ENCODE peak calls at places on chromosomes 1 and 21, in nine cellular contexts. O is IMR-90, X is psoas muscle, Z is choroid plexus epithelial cell, T is neural crest cell, J is A549, S is fibroblast of lung, M is heart left ventricle, P is epithelial cell of esophagus. V is an unnamed sample.
A peak's percentile ranks its signal among the peaks of the same experiment; 100 is the strongest.

GRCh38 chr1:78950801-78951200 is 55.7 kb downstream of the ADGRL4 start:
- DNase-seq in T (no peak), S (peak; percentile 15), M (no peak), X (no peak), Z (peak; percentile 24), J (no peak), O (peak; percentile 6), P (no peak), V (no peak)

GRCh38 chr1:77673716-77674355 is 8.6 kb downstream of the ZZZ3 start:
- DNase-seq in S (peak; percentile 25), Z (no peak), P (no peak), J (no peak), T (no peak), X (no peak), O (peak; percentile 4), M (no peak), V (no peak)

GRCh38 chr1:205343431-205344009 is 13.2 kb downstream of the KLHDC8A start:
- DNase-seq in J (peak; percentile 69), T (peak; percentile 49), X (no peak), M (no peak), P (no peak), Z (no peak), O (no peak), S (no peak), V (no peak)

GRCh38 chr1:212721388-212722247 is 22.0 kb upstream of the BATF3 start:
- DNase-seq in O (peak; percentile 84), M (no peak), J (peak; percentile 55), X (no peak), Z (peak; percentile 60), T (no peak), P (peak; percentile 70), S (peak; percentile 89), V (no peak)

GRCh38 chr1:182087951-182088350 is 26.4 kb upstream of the ZNF648 start:
- DNase-seq in Z (no peak), T (no peak), J (no peak), X (no peak), M (no peak), O (no peak), S (no peak), P (peak; percentile 93), V (no peak)

GRCh38 chr1:211259596-211260126 is 495 bp downstream of the RCOR3 start:
- DNase-seq in Z (peak; percentile 67), S (no peak), P (no peak), O (no peak), X (peak; percentile 72), M (peak; percentile 77), T (no peak), J (peak; percentile 78), V (peak; percentile 68)

GRCh38 chr1:218931331-218931730 is 242.3 kb upstream of the LYPLAL1 start:
- DNase-seq in X (no peak), O (no peak), P (no peak), T (no peak), S (no peak), J (peak; percentile 23), Z (peak; percentile 28), M (no peak), V (no peak)

GRCh38 chr1:71295340-71295739 is 214.5 kb upstream of the ZRANB2 start:
- DNase-seq in O (no peak), X (no peak), S (no peak), M (no peak), T (no peak), P (no peak), Z (no peak), J (no peak), V (no peak)

GRCh38 chr1:30404341-30404740 is 319.0 kb downstream of the MATN1 start:
- DNase-seq in P (no peak), Z (no peak), S (no peak), T (no peak), M (no peak), O (no peak), X (no peak), J (no peak), V (no peak)

GRCh38 chr21:45464309-45464708 is 59.3 kb downstream of the COL18A1 start:
- DNase-seq in O (no peak), P (no peak), T (no peak), J (no peak), S (no peak), Z (no peak), M (no peak), X (no peak), V (no peak)

GRCh38 chr21:39097335-39097861 is 85.9 kb downstream of the PSMG1 start:
- DNase-seq in M (no peak), T (no peak), P (no peak), S (no peak), X (no peak), O (no peak), Z (no peak), J (no peak), V (no peak)

GRCh38 chr21:33396966-33397365 is 6.2 kb upstream of the IFNGR2 start:
- DNase-seq in O (peak; percentile 82), Z (peak; percentile 90), T (no peak), J (no peak), S (peak; percentile 85), P (peak; percentile 40), X (no peak), M (no peak), V (no peak)

GRCh38 chr1:243725075-243725474 is 125.0 kb downstream of the AKT3 start:
- DNase-seq in Z (no peak), J (no peak), O (no peak), M (no peak), S (no peak), X (no peak), T (no peak), P (no peak), V (no peak)

GRCh38 chr21:36246080-36246631 is 73.8 kb upstream of the MORC3 start:
- DNase-seq in O (no peak), T (no peak), X (no peak), S (peak; percentile 59), Z (peak; percentile 19), P (peak; percentile 44), J (no peak), M (no peak), V (no peak)

GRCh38 chr1:116496380-116496779 is 74.4 kb downstream of the CD58 start:
- DNase-seq in S (no peak), O (peak; percentile 27), P (no peak), T (no peak), X (peak; percentile 40), Z (peak; percentile 52), J (no peak), M (peak; percentile 68), V (no peak)

GRCh38 chr1:113517983-113518382 is 127.7 kb downstream of the MAGI3 start:
- DNase-seq in Z (no peak), S (no peak), T (no peak), O (no peak), J (no peak), X (no peak), M (no peak), P (no peak), V (no peak)

GRCh38 chr1:8394456-8395321 is 76.8 kb downstream of the SLC45A1 start:
- DNase-seq in O (peak; percentile 96), T (no peak), M (no peak), P (peak; percentile 75), X (no peak), J (no peak), Z (peak; percentile 92), S (peak; percentile 93), V (no peak)

GRCh38 chr1:27135920-27136551 is 18.9 kb downstream of the SLC9A1 start:
- DNase-seq in T (no peak), M (no peak), S (no peak), X (no peak), J (no peak), P (no peak), Z (no peak), O (peak; percentile 42), V (peak; percentile 45)

GRCh38 chr21:38761531-38761930 is 44.2 kb upstream of the ETS2 start:
- DNase-seq in M (no peak), J (no peak), X (no peak), P (no peak), O (no peak), S (no peak), T (no peak), Z (peak; percentile 54), V (no peak)

GRCh38 chr1:243264718-243265117 is 8.9 kb downstream of the SDCCAG8 start:
- DNase-seq in M (no peak), Z (peak; percentile 90), J (peak; percentile 5), T (no peak), P (peak; percentile 49), O (peak; percentile 91), X (no peak), S (peak; percentile 78), V (no peak)

GRCh38 chr1:8094481-8095241 is 68.6 kb upstream of the ERRFI1 start:
- DNase-seq in P (peak; percentile 91), X (no peak), T (no peak), M (no peak), S (peak; percentile 88), J (peak; percentile 88), O (peak; percentile 90), Z (peak; percentile 95), V (no peak)

GRCh38 chr1:87113313-87113712 is 198.9 kb downstream of the HS2ST1 start:
- DNase-seq in J (no peak), T (no peak), P (no peak), O (peak; percentile 85), M (no peak), S (peak; percentile 97), Z (peak; percentile 14), X (peak; percentile 35), V (no peak)

GRCh38 chr1:30048905-30049304 is 674.5 kb downstream of the MATN1 start:
- DNase-seq in X (no peak), P (no peak), S (no peak), J (no peak), O (no peak), M (no peak), Z (no peak), T (no peak), V (no peak)

GRCh38 chr1:58783993-58784757 is at the start of gene JUN:
- DNase-seq in Z (peak; percentile 100), T (peak; percentile 92), S (peak; percentile 99), X (peak; percentile 100), M (peak; percentile 99), J (peak; percentile 98), O (peak; percentile 100), P (peak; percentile 100), V (peak; percentile 98)
- TF ChIP-seq CTCF in Z (no peak), T (no peak), S (no peak), X (no peak), M (no peak), J (no peak), O (no peak), P (no peak), V (no peak)

GRCh38 chr1:201945157-201945556 is 1.2 kb downstream of the LMOD1 start:
- DNase-seq in M (no peak), T (no peak), X (no peak), S (no peak), J (no peak), P (no peak), Z (no peak), O (no peak), V (no peak)
- TF ChIP-seq CTCF in M (no peak), T (peak; percentile 43), X (peak; percentile 39), S (peak; percentile 66), J (no peak), P (peak; percentile 26), Z (peak; percentile 43), O (peak; percentile 53), V (no peak)

GRCh38 chr1:42730002-42730401 is 10.0 kb downstream of the CLDN19 start:
- DNase-seq in X (no peak), M (no peak), O (no peak), J (no peak), Z (no peak), T (no peak), S (no peak), P (no peak), V (no peak)
- TF ChIP-seq CTCF in X (no peak), M (no peak), O (no peak), J (no peak), Z (no peak), T (no peak), S (no peak), P (no peak), V (no peak)

GRCh38 chr21:16608209-16608830 is 878.5 kb downstream of the USP25 start:
- DNase-seq in Z (peak; percentile 19), T (no peak), P (peak; percentile 49), M (no peak), X (no peak), J (peak; percentile 27), O (no peak), S (no peak), V (no peak)
- TF ChIP-seq CTCF in Z (peak; percentile 46), T (no peak), P (peak; percentile 71), M (no peak), X (no peak), J (peak; percentile 20), O (peak; percentile 26), S (no peak), V (no peak)

V was measured in GM13976.